ENCODE peak calls at places on chromosomes 11 and 22, in five cellular contexts. One of them, this sample, is unnamed. For H3K27me3, the result is how much of the 10 kb centered on the place peaks cover.

GRCh38 chr22:48898524-48899377 is 928.9 kb downstream of the BRD1 start:
- DNase-seq in transverse colon: no peak
- DNase-seq in stomach: peak
- DNase-seq in heart left ventricle: no peak
- DNase-seq in psoas muscle: no peak
- DNase-seq in this sample: no peak

GRCh38 chr11:19460718-19461405 is 220.1 kb upstream of the E2F8 start:
- DNase-seq in stomach: no peak
- DNase-seq in transverse colon: peak
- DNase-seq in heart left ventricle: peak
- DNase-seq in psoas muscle: no peak
- DNase-seq in this sample: no peak

GRCh38 chr11:106461839-106462545 is 384.5 kb downstream of the AASDHPPT start:
- DNase-seq in stomach: no peak
- DNase-seq in transverse colon: no peak
- DNase-seq in heart left ventricle: no peak
- DNase-seq in psoas muscle: no peak
- DNase-seq in this sample: no peak

GRCh38 chr11:122157540-122158173 is 41.6 kb upstream of the BLID start:
- DNase-seq in stomach: no peak
- DNase-seq in transverse colon: no peak
- DNase-seq in heart left ventricle: no peak
- DNase-seq in psoas muscle: no peak
- DNase-seq in this sample: no peak

GRCh38 chr11:19561011-19561410 is 151.6 kb upstream of the NAV2 start:
- DNase-seq in transverse colon: no peak
- DNase-seq in stomach: no peak
- DNase-seq in psoas muscle: no peak
- DNase-seq in heart left ventricle: no peak
- DNase-seq in this sample: no peak

GRCh38 chr22:33710326-33710725 is 209.9 kb downstream of the LARGE1 start:
- DNase-seq in stomach: no peak
- DNase-seq in psoas muscle: no peak
- DNase-seq in heart left ventricle: no peak
- DNase-seq in transverse colon: no peak
- DNase-seq in this sample: no peak

GRCh38 chr11:10117709-10118341 is 176.2 kb downstream of the SBF2 start:
- DNase-seq in psoas muscle: no peak
- DNase-seq in heart left ventricle: no peak
- DNase-seq in stomach: no peak
- DNase-seq in transverse colon: no peak
- DNase-seq in this sample: no peak

GRCh38 chr11:10385696-10386095 is 69.4 kb upstream of the AMPD3 start:
- DNase-seq in psoas muscle: peak
- DNase-seq in heart left ventricle: peak
- DNase-seq in stomach: peak
- DNase-seq in transverse colon: peak
- DNase-seq in this sample: no peak

GRCh38 chr22:26474687-26475086 is 8.9 kb downstream of the HPS4 start:
- DNase-seq in psoas muscle: no peak
- DNase-seq in stomach: no peak
- DNase-seq in transverse colon: no peak
- DNase-seq in heart left ventricle: no peak
- DNase-seq in this sample: no peak

GRCh38 chr22:47192651-47193437 is 430.4 kb downstream of the TBC1D22A start:
- DNase-seq in heart left ventricle: no peak
- DNase-seq in transverse colon: peak
- DNase-seq in psoas muscle: peak
- DNase-seq in stomach: peak
- DNase-seq in this sample: no peak

GRCh38 chr11:122897606-122898210 is 15.1 kb downstream of the JHY start:
- DNase-seq in heart left ventricle: no peak
- DNase-seq in stomach: no peak
- DNase-seq in psoas muscle: no peak
- DNase-seq in transverse colon: no peak
- DNase-seq in this sample: no peak

GRCh38 chr11:41222236-41222635 is 237.2 kb downstream of the LRRC4C start:
- DNase-seq in psoas muscle: no peak
- DNase-seq in heart left ventricle: no peak
- DNase-seq in transverse colon: no peak
- DNase-seq in stomach: no peak
- DNase-seq in this sample: no peak

GRCh38 chr11:117107701-117108590 is 9.7 kb upstream of the SIK3 start:
- DNase-seq in transverse colon: no peak
- DNase-seq in psoas muscle: no peak
- DNase-seq in heart left ventricle: no peak
- DNase-seq in stomach: no peak
- DNase-seq in this sample: no peak

GRCh38 chr22:23102002-23102655 is 31.8 kb downstream of the GNAZ start:
- DNase-seq in heart left ventricle: no peak
- DNase-seq in psoas muscle: no peak
- DNase-seq in stomach: no peak
- DNase-seq in transverse colon: no peak
- DNase-seq in this sample: no peak

GRCh38 chr11:104164028-104164520 is at the start of gene PDGFD:
- DNase-seq in psoas muscle: peak
- DNase-seq in stomach: peak
- DNase-seq in heart left ventricle: peak
- DNase-seq in transverse colon: peak
- DNase-seq in this sample: peak

GRCh38 chr11:78688460-78688859 is 113.8 kb upstream of the NARS2 start:
- DNase-seq in psoas muscle: no peak
- DNase-seq in stomach: no peak
- DNase-seq in transverse colon: no peak
- DNase-seq in heart left ventricle: no peak
- DNase-seq in this sample: no peak

GRCh38 chr11:65586676-65587075 is 8.9 kb downstream of the KCNK7 start:
- DNase-seq in stomach: no peak
- DNase-seq in psoas muscle: peak
- DNase-seq in transverse colon: no peak
- DNase-seq in heart left ventricle: peak
- DNase-seq in this sample: no peak

GRCh38 chr11:115939104-115939503 is 434.9 kb upstream of the CADM1 start:
- DNase-seq in psoas muscle: no peak
- DNase-seq in heart left ventricle: peak
- DNase-seq in transverse colon: no peak
- DNase-seq in stomach: no peak
- DNase-seq in this sample: no peak

DNA sequence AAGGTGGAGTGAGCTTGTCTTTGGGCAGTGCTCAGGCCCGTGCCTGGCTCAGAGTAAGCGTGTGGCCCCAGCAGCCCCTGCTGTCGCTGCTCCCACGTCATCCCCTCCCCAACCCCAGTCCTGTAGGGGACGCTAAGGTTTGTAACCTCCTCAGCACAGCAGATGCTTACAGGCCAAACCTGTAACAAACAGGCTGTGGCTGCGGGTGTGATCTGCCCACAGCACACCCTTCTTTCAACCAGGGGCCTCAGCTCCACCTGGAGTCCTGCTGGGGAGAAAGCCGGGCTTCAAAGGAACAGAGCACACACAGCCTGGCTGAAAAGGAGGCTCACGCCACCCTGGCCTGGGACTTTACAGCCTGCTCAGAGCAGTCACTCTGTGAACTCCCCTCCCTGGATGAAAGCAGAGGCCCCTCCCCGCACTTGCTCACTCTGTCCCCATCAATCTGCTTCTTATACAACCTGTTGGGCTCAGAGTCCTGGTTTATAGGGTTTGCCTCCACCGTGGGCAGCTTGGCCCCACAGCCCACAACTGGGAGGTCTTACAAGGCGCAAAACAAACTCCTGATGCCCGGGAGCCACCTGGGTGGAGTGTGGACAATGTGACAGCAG is 54.3 kb downstream of the SCUBE1 start:
- DNase-seq in transverse colon: no peak
- DNase-seq in psoas muscle: no peak
- DNase-seq in heart left ventricle: no peak
- DNase-seq in stomach: no peak
- DNase-seq in this sample: no peak
- H3K27me3 ChIP-seq in transverse colon: under half
- H3K27me3 ChIP-seq in psoas muscle: under half
- H3K27me3 ChIP-seq in heart left ventricle: under half
- H3K27me3 ChIP-seq in stomach: under half
- H3K27me3 ChIP-seq in this sample: under half

GRCh38 chr11:58059011-58059358 is 28.2 kb downstream of the OR6Q1 start:
- DNase-seq in stomach: no peak
- DNase-seq in psoas muscle: no peak
- DNase-seq in transverse colon: no peak
- DNase-seq in heart left ventricle: no peak
- DNase-seq in this sample: no peak
- H3K4me3 ChIP-seq in stomach: no peak
- H3K4me3 ChIP-seq in psoas muscle: no peak
- H3K4me3 ChIP-seq in transverse colon: no peak
- H3K4me3 ChIP-seq in heart left ventricle: no peak
- H3K4me3 ChIP-seq in this sample: no peak

DNA sequence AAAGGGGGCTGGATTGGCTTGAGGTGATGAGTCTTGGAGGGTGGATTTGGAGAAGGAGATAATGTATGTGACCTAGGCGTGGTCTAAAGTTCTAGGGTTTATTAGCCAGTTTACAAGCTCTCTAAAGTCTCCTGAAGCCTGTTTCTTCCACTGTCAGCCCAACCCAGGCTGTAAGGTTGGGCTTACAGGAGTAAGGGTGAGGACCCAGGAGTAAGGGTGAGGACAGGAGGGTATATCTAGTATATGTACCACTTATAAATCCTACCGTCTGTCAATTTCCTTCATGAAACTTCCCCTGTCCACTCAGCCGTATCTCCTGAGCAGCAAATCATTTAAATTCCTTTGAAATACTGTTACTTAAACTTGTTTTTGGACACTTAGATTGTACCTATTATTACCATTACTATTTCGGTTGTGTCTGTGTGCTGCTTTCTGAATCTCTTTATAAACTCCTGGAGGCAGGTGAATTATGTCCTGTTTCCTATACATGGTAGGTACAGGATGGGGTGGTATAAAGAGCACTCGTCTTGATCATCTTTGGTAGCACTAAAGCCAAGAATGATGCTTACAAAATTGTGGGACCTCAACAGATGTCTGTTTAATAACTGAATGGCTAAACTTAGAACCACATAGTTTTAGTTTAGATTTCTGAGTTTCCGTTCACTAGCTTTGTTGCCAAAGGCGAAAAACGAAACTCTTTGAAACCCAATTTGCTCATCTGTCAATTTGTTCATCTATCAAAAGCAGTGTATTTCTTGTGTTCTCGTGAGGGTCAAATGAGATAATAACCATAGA is 192.0 kb downstream of the GRIK4 start:
- DNase-seq in stomach: no peak
- DNase-seq in heart left ventricle: no peak
- DNase-seq in transverse colon: no peak
- DNase-seq in psoas muscle: no peak
- DNase-seq in this sample: no peak
- H3K27ac ChIP-seq in stomach: no peak
- H3K27ac ChIP-seq in heart left ventricle: no peak
- H3K27ac ChIP-seq in transverse colon: no peak
- H3K27ac ChIP-seq in psoas muscle: no peak
- H3K27ac ChIP-seq in this sample: no peak

GRCh38 chr11:57646756-57647303 is 2.9 kb downstream of the YPEL4 start:
- DNase-seq in stomach: no peak
- DNase-seq in psoas muscle: no peak
- DNase-seq in transverse colon: no peak
- DNase-seq in heart left ventricle: no peak
- DNase-seq in this sample: no peak

GRCh38 chr11:57647368-57647767 is 2.3 kb downstream of the YPEL4 start:
- DNase-seq in stomach: no peak
- DNase-seq in transverse colon: no peak
- DNase-seq in heart left ventricle: no peak
- DNase-seq in psoas muscle: no peak
- DNase-seq in this sample: no peak

GRCh38 chr11:57645716-57646085 is 4.0 kb downstream of the YPEL4 start:
- DNase-seq in heart left ventricle: no peak
- DNase-seq in psoas muscle: no peak
- DNase-seq in transverse colon: no peak
- DNase-seq in stomach: no peak
- DNase-seq in this sample: no peak

GRCh38 chr11:57644748-57645715 is 4.7 kb downstream of the YPEL4 start:
- DNase-seq in transverse colon: peak
- DNase-seq in stomach: peak
- DNase-seq in psoas muscle: peak
- DNase-seq in heart left ventricle: peak
- DNase-seq in this sample: peak

DNA sequence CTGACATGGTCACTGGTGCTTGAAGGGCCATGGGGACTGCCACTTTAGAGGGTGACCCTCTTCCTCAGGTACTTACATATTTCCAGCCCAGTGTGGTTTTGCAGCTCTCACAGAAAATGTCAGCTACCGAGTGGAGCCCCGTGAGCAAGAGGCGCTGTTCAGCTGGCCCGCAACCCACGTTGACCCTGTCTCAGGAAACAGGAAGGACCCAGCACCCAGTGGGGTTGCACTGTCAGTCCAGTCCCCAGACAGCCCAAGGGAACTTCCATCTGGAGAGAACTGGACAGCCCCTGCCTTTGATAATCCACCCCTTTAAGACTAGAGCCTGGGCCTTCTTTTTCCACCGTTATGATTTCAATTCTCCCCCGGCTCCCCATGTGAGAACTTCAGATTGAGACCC is 3.5 kb downstream of the YPEL4 start:
- DNase-seq in transverse colon: no peak
- DNase-seq in psoas muscle: no peak
- DNase-seq in heart left ventricle: no peak
- DNase-seq in stomach: no peak
- DNase-seq in this sample: no peak
- H3K27me3 ChIP-seq in transverse colon: half or more
- H3K27me3 ChIP-seq in psoas muscle: under half
- H3K27me3 ChIP-seq in heart left ventricle: under half
- H3K27me3 ChIP-seq in stomach: under half
- H3K27me3 ChIP-seq in this sample: under half

DNA sequence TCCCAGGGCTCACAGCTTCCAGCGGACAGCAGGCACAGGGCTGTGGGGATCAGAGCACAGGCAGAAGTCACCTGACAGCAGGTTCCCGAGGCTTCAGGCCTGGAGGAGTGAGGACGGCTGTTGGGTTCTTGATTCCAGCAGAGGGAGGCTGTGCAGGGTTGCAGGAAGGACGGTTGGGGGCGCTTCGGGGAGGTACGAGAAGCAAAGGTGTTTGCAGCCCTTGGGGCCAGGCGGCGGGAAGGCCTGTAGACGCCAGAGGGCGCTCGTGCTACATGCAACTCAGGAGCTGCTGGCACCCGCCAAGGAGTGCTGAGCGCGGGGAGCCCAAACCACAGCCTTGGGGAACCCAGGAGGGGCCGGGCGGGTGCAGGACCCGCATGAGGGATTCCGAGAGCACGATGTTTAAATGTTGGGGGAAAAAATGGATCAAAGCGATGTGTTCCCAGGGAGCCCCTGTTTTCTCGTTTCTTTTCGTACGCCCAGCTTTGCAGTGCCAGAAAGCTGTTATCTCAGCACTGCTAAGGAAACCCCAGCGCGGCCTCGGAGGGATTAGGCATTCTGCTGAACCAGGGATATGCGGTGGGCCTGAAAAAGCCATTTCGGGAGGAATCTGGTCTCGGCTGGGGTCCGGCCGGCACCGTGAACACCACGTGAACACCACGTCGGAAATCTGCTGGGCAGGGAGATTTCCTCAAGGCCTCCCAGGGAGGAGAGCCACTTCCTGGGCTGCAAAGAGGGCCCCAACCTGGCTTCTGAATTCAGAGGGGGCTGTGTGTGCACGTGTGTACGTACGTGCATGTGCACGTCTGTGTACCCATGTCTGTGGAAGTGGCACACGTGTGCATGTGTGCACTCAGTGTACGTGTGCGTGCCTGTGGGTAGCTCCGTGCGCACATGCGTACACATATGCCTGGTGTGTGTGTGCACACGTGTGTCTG is 88.2 kb downstream of the KCNQ1 start:
- DNase-seq in transverse colon: peak
- DNase-seq in psoas muscle: peak
- DNase-seq in heart left ventricle: peak
- DNase-seq in stomach: peak
- DNase-seq in this sample: peak
- H3K4me3 ChIP-seq in transverse colon: no peak
- H3K4me3 ChIP-seq in psoas muscle: peak
- H3K4me3 ChIP-seq in heart left ventricle: no peak
- H3K4me3 ChIP-seq in stomach: peak
- H3K4me3 ChIP-seq in this sample: no peak

This sample was measured in lung.